ENCODE peak calls at places on chromosomes 1 and 21, in eight cellular contexts. One of them, this sample, is unnamed.

GRCh38 chr1:116737020-116737854 is 17.0 kb upstream of the CD2 start:
- DNase-seq in WTC11: peak; percentile 67
- DNase-seq in adrenal gland: peak; percentile 72
- DNase-seq in HFFc6: peak; percentile 42
- DNase-seq in cardiac muscle cell: peak; percentile 67
- DNase-seq in lung: no peak
- DNase-seq in pancreas: peak; percentile 64
- DNase-seq in AG09309: peak; percentile 13
- DNase-seq in this sample: peak; percentile 73

GRCh38 chr21:31476551-31477120 is 132.6 kb upstream of the TIAM1 start:
- DNase-seq in WTC11: no peak
- DNase-seq in adrenal gland: no peak
- DNase-seq in HFFc6: no peak
- DNase-seq in cardiac muscle cell: no peak
- DNase-seq in lung: no peak
- DNase-seq in pancreas: no peak
- DNase-seq in AG09309: no peak
- DNase-seq in this sample: no peak

GRCh38 chr1:115229016-115229415 is 109.0 kb downstream of the NGF start:
- DNase-seq in WTC11: no peak
- DNase-seq in adrenal gland: no peak
- DNase-seq in HFFc6: no peak
- DNase-seq in cardiac muscle cell: no peak
- DNase-seq in lung: no peak
- DNase-seq in pancreas: no peak
- DNase-seq in AG09309: no peak
- DNase-seq in this sample: no peak

GRCh38 chr1:201429771-201430501 is 8.4 kb upstream of the TNNI1 start:
- DNase-seq in WTC11: no peak
- DNase-seq in adrenal gland: no peak
- DNase-seq in HFFc6: no peak
- DNase-seq in cardiac muscle cell: no peak
- DNase-seq in lung: no peak
- DNase-seq in pancreas: no peak
- DNase-seq in AG09309: no peak
- DNase-seq in this sample: no peak

GRCh38 chr1:47901001-47901575 is 96.1 kb downstream of the TRABD2B start:
- DNase-seq in WTC11: no peak
- DNase-seq in adrenal gland: no peak
- DNase-seq in HFFc6: no peak
- DNase-seq in cardiac muscle cell: no peak
- DNase-seq in lung: no peak
- DNase-seq in pancreas: no peak
- DNase-seq in AG09309: no peak
- DNase-seq in this sample: no peak

GRCh38 chr1:8406946-8407345 is 89.0 kb downstream of the SLC45A1 start:
- DNase-seq in WTC11: no peak
- DNase-seq in adrenal gland: no peak
- DNase-seq in HFFc6: no peak
- DNase-seq in cardiac muscle cell: no peak
- DNase-seq in lung: no peak
- DNase-seq in pancreas: no peak
- DNase-seq in AG09309: no peak
- DNase-seq in this sample: no peak

GRCh38 chr1:145877923-145878486 is 7.7 kb downstream of the ANKRD35 start:
- DNase-seq in WTC11: no peak
- DNase-seq in adrenal gland: no peak
- DNase-seq in HFFc6: no peak
- DNase-seq in cardiac muscle cell: no peak
- DNase-seq in lung: no peak
- DNase-seq in pancreas: no peak
- DNase-seq in AG09309: no peak
- DNase-seq in this sample: no peak

GRCh38 chr1:89556716-89557442 is 32.2 kb downstream of the LRRC8B start:
- DNase-seq in WTC11: no peak
- DNase-seq in adrenal gland: no peak
- DNase-seq in HFFc6: no peak
- DNase-seq in cardiac muscle cell: no peak
- DNase-seq in lung: no peak
- DNase-seq in pancreas: no peak
- DNase-seq in AG09309: no peak
- DNase-seq in this sample: no peak

GRCh38 chr1:172380441-172381244 is 39.8 kb upstream of the C1orf105 start:
- DNase-seq in WTC11: no peak
- DNase-seq in adrenal gland: no peak
- DNase-seq in HFFc6: no peak
- DNase-seq in cardiac muscle cell: no peak
- DNase-seq in lung: no peak
- DNase-seq in pancreas: no peak
- DNase-seq in AG09309: no peak
- DNase-seq in this sample: no peak

GRCh38 chr1:172373864-172374263 is 46.6 kb upstream of the C1orf105 start:
- DNase-seq in WTC11: no peak
- DNase-seq in adrenal gland: no peak
- DNase-seq in HFFc6: no peak
- DNase-seq in cardiac muscle cell: no peak
- DNase-seq in lung: no peak
- DNase-seq in pancreas: no peak
- DNase-seq in AG09309: no peak
- DNase-seq in this sample: no peak

GRCh38 chr1:172378109-172378755 is 42.3 kb upstream of the C1orf105 start:
- DNase-seq in WTC11: no peak
- DNase-seq in adrenal gland: no peak
- DNase-seq in HFFc6: no peak
- DNase-seq in cardiac muscle cell: no peak
- DNase-seq in lung: no peak
- DNase-seq in pancreas: no peak
- DNase-seq in AG09309: no peak
- DNase-seq in this sample: no peak

DNA sequence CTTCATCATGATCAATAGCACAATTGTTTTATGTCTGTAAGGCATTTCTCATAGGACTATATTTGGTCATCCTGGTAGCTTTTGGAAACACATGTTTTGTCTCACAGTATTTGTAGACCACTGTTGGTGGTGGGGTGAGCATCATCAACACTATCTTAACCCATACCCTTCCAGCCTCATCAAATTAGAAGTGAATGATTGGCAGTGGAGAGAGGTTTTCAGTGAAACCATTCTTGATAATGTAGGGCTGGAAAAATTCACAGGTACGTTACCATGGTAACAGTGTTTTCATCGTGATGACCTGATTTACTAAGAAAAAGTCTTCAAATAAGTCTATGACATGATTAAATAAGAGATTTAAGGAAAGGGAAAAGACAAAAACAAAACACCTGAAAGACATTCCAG is 45.3 kb upstream of the C1orf105 start:
- DNase-seq in WTC11: no peak
- DNase-seq in adrenal gland: no peak
- DNase-seq in HFFc6: no peak
- DNase-seq in cardiac muscle cell: no peak
- DNase-seq in lung: no peak
- DNase-seq in pancreas: no peak
- DNase-seq in AG09309: no peak
- DNase-seq in this sample: no peak
- TF ChIP-seq CTCF in WTC11: no peak
- TF ChIP-seq CTCF in adrenal gland: no peak
- TF ChIP-seq CTCF in HFFc6: no peak
- TF ChIP-seq CTCF in cardiac muscle cell: no peak
- TF ChIP-seq CTCF in lung: no peak
- TF ChIP-seq CTCF in pancreas: no peak
- TF ChIP-seq CTCF in AG09309: no peak
- TF ChIP-seq CTCF in this sample: no peak

DNA sequence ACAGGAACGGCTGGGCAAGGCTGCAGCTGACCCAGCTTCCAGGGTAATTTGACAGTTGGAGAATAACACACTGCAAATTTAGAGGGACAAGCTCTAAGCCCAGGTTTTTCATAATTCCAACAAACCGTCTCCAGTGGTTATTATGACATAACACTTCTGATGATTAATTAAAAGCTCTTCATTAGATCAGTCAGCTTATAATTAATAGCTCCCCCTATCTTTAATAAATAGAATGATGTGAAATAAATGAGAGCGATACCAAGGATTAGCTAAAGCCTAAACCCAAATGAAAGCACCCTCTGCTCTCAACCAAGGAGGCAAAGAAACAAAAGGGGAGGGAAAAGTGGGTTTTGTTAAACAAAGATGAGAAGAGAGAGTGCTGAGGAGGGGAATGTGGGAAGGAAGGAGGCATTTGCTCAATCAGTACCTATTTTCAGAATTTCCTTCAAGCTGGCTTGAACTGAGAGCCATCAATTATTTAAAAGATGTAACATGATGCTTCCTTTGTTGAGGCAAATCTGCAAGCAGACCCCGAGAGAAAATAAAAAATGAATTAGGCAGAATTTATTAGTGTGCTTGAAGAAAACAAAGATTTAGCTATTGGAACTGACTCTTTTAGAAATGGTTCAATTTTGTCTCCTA is 221.8 kb upstream of the ESRRG start:
- DNase-seq in WTC11: no peak
- DNase-seq in adrenal gland: no peak
- DNase-seq in HFFc6: no peak
- DNase-seq in cardiac muscle cell: no peak
- DNase-seq in lung: no peak
- DNase-seq in pancreas: no peak
- DNase-seq in AG09309: no peak
- DNase-seq in this sample: peak; percentile 22
- TF ChIP-seq CTCF in WTC11: no peak
- TF ChIP-seq CTCF in adrenal gland: no peak
- TF ChIP-seq CTCF in HFFc6: no peak
- TF ChIP-seq CTCF in cardiac muscle cell: no peak
- TF ChIP-seq CTCF in lung: no peak
- TF ChIP-seq CTCF in pancreas: no peak
- TF ChIP-seq CTCF in AG09309: no peak
- TF ChIP-seq CTCF in this sample: peak; percentile 46

GRCh38 chr1:169595764-169596711 is 9.8 kb upstream of the F5 start:
- DNase-seq in WTC11: peak; percentile 48
- DNase-seq in adrenal gland: no peak
- DNase-seq in HFFc6: peak; percentile 16
- DNase-seq in cardiac muscle cell: peak; percentile 80
- DNase-seq in lung: no peak
- DNase-seq in pancreas: no peak
- DNase-seq in AG09309: no peak
- DNase-seq in this sample: no peak

GRCh38 chr1:169604781-169605560 is 18.7 kb upstream of the F5 start:
- DNase-seq in WTC11: no peak
- DNase-seq in adrenal gland: no peak
- DNase-seq in HFFc6: no peak
- DNase-seq in cardiac muscle cell: no peak
- DNase-seq in lung: peak; percentile 38
- DNase-seq in pancreas: no peak
- DNase-seq in AG09309: no peak
- DNase-seq in this sample: no peak

DNA sequence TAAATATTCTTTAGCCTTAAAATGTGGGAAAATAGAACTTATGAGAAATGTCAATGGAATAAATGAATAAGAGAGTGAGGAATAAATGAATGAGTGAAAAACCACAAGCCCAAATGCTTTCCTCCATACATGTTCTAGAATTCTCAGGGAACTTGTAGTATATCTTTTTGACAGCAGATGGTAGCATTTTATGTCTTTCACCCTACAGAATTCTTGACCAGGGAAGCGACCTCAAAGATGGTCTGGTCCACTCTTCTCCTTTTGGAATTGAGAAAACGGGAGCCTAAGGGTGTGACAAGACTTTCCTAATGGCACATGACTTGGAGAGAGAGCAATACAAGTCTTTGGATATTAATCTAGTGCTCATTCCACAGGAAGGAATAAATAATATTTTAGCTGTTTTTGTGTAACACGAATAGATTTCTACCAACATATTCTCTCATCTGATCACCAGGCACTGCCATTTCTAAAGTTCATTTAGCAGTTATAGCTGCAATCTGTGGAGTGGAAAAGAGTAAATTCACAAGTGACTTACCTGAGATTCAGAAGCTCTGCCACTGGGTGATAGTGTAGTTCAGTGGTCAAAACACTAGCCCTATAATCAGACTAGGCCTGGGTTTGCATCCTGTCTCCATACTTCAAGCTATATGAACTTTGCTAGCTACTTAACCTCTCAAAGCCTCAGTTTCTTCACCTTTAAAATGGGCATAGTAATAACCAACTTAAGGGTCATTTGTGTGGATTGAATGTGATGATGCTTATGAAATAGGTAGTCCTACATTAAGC is 15.0 kb upstream of the F5 start:
- DNase-seq in WTC11: no peak
- DNase-seq in adrenal gland: no peak
- DNase-seq in HFFc6: peak; percentile 30
- DNase-seq in cardiac muscle cell: peak; percentile 6
- DNase-seq in lung: no peak
- DNase-seq in pancreas: no peak
- DNase-seq in AG09309: no peak
- DNase-seq in this sample: no peak
- TF ChIP-seq CTCF in WTC11: no peak
- TF ChIP-seq CTCF in adrenal gland: peak; percentile 43
- TF ChIP-seq CTCF in HFFc6: peak; percentile 67
- TF ChIP-seq CTCF in cardiac muscle cell: peak; percentile 45
- TF ChIP-seq CTCF in lung: peak; percentile 31
- TF ChIP-seq CTCF in pancreas: peak; percentile 14
- TF ChIP-seq CTCF in AG09309: peak; percentile 41
- TF ChIP-seq CTCF in this sample: no peak

GRCh38 chr1:198361373-198361772 is 179.1 kb downstream of the ATP6V1G3 start:
- DNase-seq in WTC11: no peak
- DNase-seq in adrenal gland: no peak
- DNase-seq in HFFc6: no peak
- DNase-seq in cardiac muscle cell: no peak
- DNase-seq in lung: no peak
- DNase-seq in pancreas: no peak
- DNase-seq in AG09309: no peak
- DNase-seq in this sample: no peak

GRCh38 chr1:198357937-198358336 is 182.5 kb downstream of the ATP6V1G3 start:
- DNase-seq in WTC11: no peak
- DNase-seq in adrenal gland: no peak
- DNase-seq in HFFc6: no peak
- DNase-seq in cardiac muscle cell: no peak
- DNase-seq in lung: no peak
- DNase-seq in pancreas: no peak
- DNase-seq in AG09309: no peak
- DNase-seq in this sample: no peak

GRCh38 chr1:198363752-198364151 is 176.7 kb downstream of the ATP6V1G3 start:
- DNase-seq in WTC11: no peak
- DNase-seq in adrenal gland: no peak
- DNase-seq in HFFc6: no peak
- DNase-seq in cardiac muscle cell: no peak
- DNase-seq in lung: no peak
- DNase-seq in pancreas: no peak
- DNase-seq in AG09309: no peak
- DNase-seq in this sample: no peak

GRCh38 chr1:198364471-198364870 is 176.0 kb downstream of the ATP6V1G3 start:
- DNase-seq in WTC11: no peak
- DNase-seq in adrenal gland: no peak
- DNase-seq in HFFc6: no peak
- DNase-seq in cardiac muscle cell: no peak
- DNase-seq in lung: no peak
- DNase-seq in pancreas: no peak
- DNase-seq in AG09309: no peak
- DNase-seq in this sample: no peak

DNA sequence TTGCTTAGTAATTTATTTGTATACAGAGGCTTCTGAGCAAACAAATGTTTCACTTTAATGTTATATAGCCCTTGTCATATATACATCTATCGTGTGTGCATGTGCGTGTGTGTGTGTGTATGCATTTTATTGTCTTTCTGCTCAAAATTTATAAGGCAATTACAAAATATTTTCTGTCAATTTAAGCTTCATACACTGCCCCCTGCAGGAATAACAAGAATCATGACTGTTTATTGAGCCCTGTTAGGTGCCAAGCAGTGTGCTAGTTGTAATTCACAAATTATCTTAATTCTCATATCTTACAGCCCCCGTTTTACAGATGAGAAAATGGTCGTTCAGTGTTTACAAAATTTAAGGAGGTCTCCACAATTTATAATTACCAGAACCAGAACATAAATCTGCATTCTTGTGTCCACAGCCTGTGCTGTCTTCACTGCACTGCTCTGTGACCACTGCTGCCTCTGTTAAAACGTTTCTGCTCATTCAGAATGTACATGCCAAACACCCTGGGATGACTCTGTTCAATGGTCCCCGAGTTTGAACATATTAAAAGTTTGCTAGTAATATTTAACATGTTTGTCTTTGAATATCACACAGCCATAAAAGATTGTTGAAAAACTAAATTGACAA is 181.3 kb downstream of the ATP6V1G3 start:
- DNase-seq in WTC11: no peak
- DNase-seq in adrenal gland: no peak
- DNase-seq in HFFc6: no peak
- DNase-seq in cardiac muscle cell: no peak
- DNase-seq in lung: no peak
- DNase-seq in pancreas: no peak
- DNase-seq in AG09309: no peak
- DNase-seq in this sample: no peak
- TF ChIP-seq CTCF in WTC11: peak; percentile 42
- TF ChIP-seq CTCF in adrenal gland: peak; percentile 59
- TF ChIP-seq CTCF in HFFc6: peak; percentile 75
- TF ChIP-seq CTCF in cardiac muscle cell: peak; percentile 40
- TF ChIP-seq CTCF in lung: peak; percentile 11
- TF ChIP-seq CTCF in pancreas: peak; percentile 17
- TF ChIP-seq CTCF in AG09309: peak; percentile 27
- TF ChIP-seq CTCF in this sample: peak; percentile 35